ENCODE peak calls at places on chromosomes 16 and 17, in six cellular contexts. T is tibial artery, R is fibroblast of the aortic adventitia, G is pancreas, U is thoracic aorta, Q is AG09309. P is an unnamed sample.

GRCh38 chr17:82679586-82680465 is 18.7 kb downstream of the RAB40B start:
- DNase-seq in T (no peak), R (no peak), G (peak), U (no peak), Q (no peak), P (no peak)

GRCh38 chr16:85746431-85747227 is 4.3 kb downstream of the C16orf74 start:
- DNase-seq in T (no peak), R (peak), G (no peak), U (no peak), Q (no peak), P (peak)

GRCh38 chr17:31060814-31061550 is 33.8 kb upstream of the NF1 start:
- DNase-seq in T (no peak), R (no peak), G (no peak), U (no peak), Q (no peak), P (no peak)

GRCh38 chr16:17266606-17267313 is 204.0 kb downstream of the XYLT1 start:
- DNase-seq in T (no peak), R (no peak), G (peak), U (no peak), Q (no peak), P (no peak)

GRCh38 chr17:56499799-56500388 is 93.6 kb upstream of the NOG start:
- DNase-seq in T (no peak), R (peak), G (no peak), U (no peak), Q (no peak), P (peak)

GRCh38 chr16:57191056-57191536 is 5.0 kb downstream of the RSPRY1 start:
- DNase-seq in T (no peak), R (no peak), G (no peak), U (no peak), Q (no peak), P (peak)

GRCh38 chr17:83191388-83192160 is 112.2 kb downstream of the METRNL start:
- DNase-seq in T (peak), R (no peak), G (no peak), U (no peak), Q (no peak), P (no peak)

GRCh38 chr16:48408688-48409087 is 23.5 kb upstream of the SIAH1 start:
- DNase-seq in T (peak), R (peak), G (no peak), U (no peak), Q (no peak), P (peak)

GRCh38 chr16:82639666-82640336 is 13.0 kb downstream of the CDH13 start:
- DNase-seq in T (no peak), R (peak), G (peak), U (no peak), Q (no peak), P (peak)

GRCh38 chr17:49741692-49742076 is 22.2 kb downstream of the FAM117A start:
- DNase-seq in T (no peak), R (no peak), G (no peak), U (no peak), Q (no peak), P (no peak)

GRCh38 chr17:44375196-44376017 is 11.8 kb upstream of the FAM171A2 start:
- DNase-seq in T (no peak), R (no peak), G (no peak), U (no peak), Q (no peak), P (no peak)

GRCh38 chr16:87826798-87827587 is 42.3 kb downstream of the SLC7A5 start:
- DNase-seq in T (no peak), R (no peak), G (no peak), U (no peak), Q (no peak), P (no peak)

GRCh38 chr16:11744075-11744470 is 1.4 kb upstream of the TXNDC11 start:
- DNase-seq in T (no peak), R (no peak), G (no peak), U (no peak), Q (no peak), P (no peak)

GRCh38 chr16:19753815-19754643 is 36.0 kb downstream of the IQCK start:
- DNase-seq in T (no peak), R (peak), G (no peak), U (no peak), Q (peak), P (no peak)

GRCh38 chr17:1904273-1905052 is 74.7 kb downstream of the RPA1 start:
- DNase-seq in T (no peak), R (no peak), G (no peak), U (no peak), Q (no peak), P (no peak)

GRCh38 chr16:5207001-5207523 is 109.5 kb upstream of the EEF2KMT start:
- DNase-seq in T (no peak), R (no peak), G (no peak), U (no peak), Q (no peak), P (no peak)

GRCh38 chr16:69108069-69108904 is 2.8 kb downstream of the HAS3 start:
- DNase-seq in T (peak), R (no peak), G (peak), U (no peak), Q (no peak), P (no peak)

GRCh38 chr16:88662222-88662842 is 559 bp downstream of the MVD start:
- DNase-seq in T (no peak), R (no peak), G (peak), U (no peak), Q (no peak), P (no peak)

GRCh38 chr17:59621771-59622170 is 2.1 kb downstream of the CLTC start:
- DNase-seq in T (no peak), R (peak), G (no peak), U (no peak), Q (no peak), P (peak)

GRCh38 chr17:81527591-81528383 is at the start of gene FSCN2:
- DNase-seq in T (peak), R (no peak), G (no peak), U (no peak), Q (no peak), P (no peak)

GRCh38 chr17:50909765-50910661 is 43.9 kb upstream of the TOB1 start:
- DNase-seq in T (no peak), R (no peak), G (no peak), U (no peak), Q (no peak), P (no peak)

GRCh38 chr16:70594569-70594968 is 51.8 kb upstream of the IL34 start:
- DNase-seq in T (peak), R (peak), G (no peak), U (no peak), Q (no peak), P (no peak)

GRCh38 chr16:85716016-85716679 is 27.4 kb upstream of the GINS2 start:
- DNase-seq in T (no peak), R (no peak), G (no peak), U (no peak), Q (no peak), P (no peak)

GRCh38 chr16:46690281-46691178 is 1.1 kb downstream of the ORC6 start:
- DNase-seq in T (no peak), R (peak), G (no peak), U (no peak), Q (no peak), P (peak)

GRCh38 chr17:2392252-2393183 is 8.3 kb downstream of the MNT start:
- DNase-seq in T (peak), R (peak), G (peak), U (peak), Q (peak), P (peak)

GRCh38 chr17:68011199-68011665 is 15.0 kb upstream of the C17orf58 start:
- DNase-seq in T (no peak), R (no peak), G (peak), U (no peak), Q (no peak), P (no peak)
- H3K4me3 ChIP-seq in T (no peak), R (no peak), G (no peak), U (peak), Q (no peak), P (peak)

GRCh38 chr16:10136916-10137315 is 45.3 kb downstream of the GRIN2A start:
- DNase-seq in T (no peak), R (no peak), G (no peak), U (no peak), Q (no peak), P (no peak)
- TF ChIP-seq CTCF in T (no peak), R (no peak), G (no peak), U (no peak), Q (no peak), P (no peak)

DNA sequence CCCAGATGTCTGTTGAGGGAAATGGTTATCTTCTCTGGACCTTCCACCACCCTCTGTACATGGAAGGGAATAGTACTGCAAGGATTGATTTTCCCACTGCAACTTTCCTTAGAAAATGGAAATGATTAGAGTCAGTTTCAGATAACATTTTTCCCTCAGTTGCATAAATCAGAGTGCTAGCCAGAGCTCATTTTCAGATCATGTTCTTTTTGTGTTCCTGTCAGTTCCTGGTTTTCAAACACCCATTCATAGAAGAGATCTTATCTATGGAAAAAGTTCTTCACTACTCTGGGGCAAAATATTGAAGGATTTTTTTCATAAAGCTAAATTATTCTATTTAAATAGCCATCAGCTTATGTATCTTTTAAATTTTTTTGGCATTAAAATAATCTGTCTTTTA is 11.7 kb upstream of the COX10 start:
- DNase-seq in T (no peak), R (peak), G (no peak), U (no peak), Q (no peak), P (peak)
- H3K4me3 ChIP-seq in T (no peak), R (no peak), G (no peak), U (no peak), Q (no peak), P (no peak)

DNA sequence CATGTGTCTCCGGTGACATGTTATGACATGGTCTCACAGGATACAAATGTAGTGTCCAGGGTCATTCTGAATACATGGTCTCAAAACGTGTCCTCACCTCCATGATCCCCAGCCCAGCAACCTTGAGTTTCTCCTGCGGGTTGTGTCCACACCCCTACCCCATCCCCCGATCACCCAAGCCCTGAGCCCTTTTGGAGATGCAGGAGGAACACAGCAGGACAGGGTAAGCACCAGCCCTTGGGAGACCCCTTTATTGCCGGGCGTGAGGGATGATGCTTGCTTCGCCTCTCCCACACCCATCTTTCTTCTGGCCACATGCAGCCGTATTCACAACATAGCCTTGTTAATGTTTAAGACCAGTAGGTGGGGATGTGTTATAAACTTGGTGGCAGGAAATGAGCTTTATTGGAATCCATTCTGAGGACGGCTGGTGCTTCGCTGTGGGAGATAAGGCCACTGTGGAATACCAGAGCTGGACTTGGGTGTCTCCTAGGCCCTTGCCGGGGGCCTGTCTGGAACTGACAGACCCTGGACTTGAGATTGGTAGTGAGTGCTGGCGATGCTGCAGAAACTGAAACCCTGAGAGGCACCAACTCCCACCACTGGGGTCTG is 5.5 kb downstream of the TMEM132E start:
- DNase-seq in T (no peak), R (peak), G (no peak), U (no peak), Q (peak), P (peak)
- TF ChIP-seq CTCF in T (no peak), R (no peak), G (no peak), U (no peak), Q (no peak), P (peak)

GRCh38 chr17:8116779-8117178 is 1.5 kb downstream of the ALOXE3 start:
- DNase-seq in T (no peak), R (no peak), G (no peak), U (no peak), Q (no peak), P (no peak)

GRCh38 chr17:8119575-8120519 is 1.5 kb upstream of the ALOXE3 start:
- DNase-seq in T (peak), R (peak), G (peak), U (no peak), Q (peak), P (peak)

GRCh38 chr17:8117980-8118768 is at the start of gene ALOXE3:
- DNase-seq in T (no peak), R (peak), G (peak), U (no peak), Q (no peak), P (peak)

GRCh38 chr17:8118769-8119574 is 658 bp upstream of the ALOXE3 start:
- DNase-seq in T (peak), R (peak), G (peak), U (peak), Q (no peak), P (peak)

DNA sequence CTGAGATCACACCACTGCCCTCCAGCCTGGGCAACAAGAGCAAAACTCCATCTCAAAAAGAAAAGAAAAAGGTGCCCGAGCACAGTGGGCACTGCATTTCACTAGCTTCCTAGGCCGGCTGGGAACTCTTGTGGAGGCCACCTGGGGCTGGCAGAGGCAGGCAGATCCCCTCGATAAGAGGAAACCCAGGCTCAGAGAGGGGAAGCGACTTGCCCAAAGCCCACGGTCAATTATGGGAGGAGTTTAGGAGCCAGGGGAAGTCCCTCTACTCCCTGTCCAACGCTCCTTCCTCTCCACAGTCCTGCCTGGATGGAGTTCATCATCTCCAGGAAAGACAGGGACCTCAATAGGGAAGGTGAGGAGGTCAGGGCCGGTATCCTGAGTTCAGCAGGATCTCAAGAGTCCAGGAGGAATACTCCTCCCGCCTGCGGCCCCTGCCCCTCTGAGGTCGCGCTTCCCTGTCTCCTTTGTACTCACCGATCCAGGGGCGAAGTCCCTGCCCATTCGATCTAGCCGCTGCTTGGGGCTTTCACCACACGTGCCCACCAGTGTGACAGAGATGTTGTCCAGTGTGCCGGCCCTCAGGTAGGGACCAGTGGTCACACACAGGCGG is 841 bp downstream of the ALOXE3 start:
- DNase-seq in T (no peak), R (no peak), G (no peak), U (no peak), Q (no peak), P (no peak)
- H3K4me3 ChIP-seq in T (peak), R (peak), G (no peak), U (peak), Q (peak), P (peak)

GRCh38 chr17:79950711-79951110 is 85.0 kb downstream of the TBC1D16 start:
- DNase-seq in T (peak), R (no peak), G (peak), U (no peak), Q (no peak), P (no peak)
- TF ChIP-seq CTCF in T (no peak), R (no peak), G (no peak), U (no peak), Q (no peak), P (no peak)

DNA sequence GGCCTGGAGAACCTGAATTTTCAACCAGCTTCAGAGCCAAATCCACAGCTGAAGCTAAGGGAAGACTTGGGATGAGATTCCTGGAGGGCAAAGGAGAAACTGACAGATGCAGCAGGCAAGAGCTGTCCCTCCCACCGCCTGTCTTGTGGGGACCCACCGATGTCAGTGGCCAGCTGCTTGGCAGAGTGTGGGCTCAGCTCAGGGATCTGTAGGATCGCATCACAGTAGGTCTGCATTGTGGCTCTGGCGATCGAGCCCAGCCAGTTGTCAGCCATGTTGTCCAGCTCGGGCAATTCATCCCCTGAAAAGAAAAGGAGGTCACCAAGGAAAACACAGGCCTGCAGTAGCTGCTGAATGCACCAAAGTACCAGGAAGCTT is 60.8 kb downstream of the COG7 start:
- DNase-seq in T (no peak), R (no peak), G (no peak), U (no peak), Q (no peak), P (no peak)
- H3K4me3 ChIP-seq in T (no peak), R (no peak), G (no peak), U (no peak), Q (no peak), P (no peak)

GRCh38 chr17:73340093-73340596 is 28.3 kb upstream of the CDC42EP4 start:
- DNase-seq in T (peak), R (peak), G (no peak), U (no peak), Q (peak), P (peak)
- TF ChIP-seq CTCF in T (peak), R (peak), G (no peak), U (peak), Q (peak), P (peak)

GRCh38 chr16:28189237-28189636 is 22.5 kb downstream of the XPO6 start:
- DNase-seq in T (no peak), R (no peak), G (no peak), U (no peak), Q (no peak), P (no peak)

GRCh38 chr16:28188085-28188916 is 23.5 kb downstream of the XPO6 start:
- DNase-seq in T (no peak), R (no peak), G (no peak), U (no peak), Q (no peak), P (peak)

GRCh38 chr16:28184625-28185024 is 27.1 kb downstream of the XPO6 start:
- DNase-seq in T (no peak), R (no peak), G (no peak), U (no peak), Q (no peak), P (no peak)

GRCh38 chr16:28186752-28187151 is 25.0 kb downstream of the XPO6 start:
- DNase-seq in T (no peak), R (no peak), G (no peak), U (no peak), Q (no peak), P (peak)

GRCh38 chr16:28187595-28188004 is 24.2 kb downstream of the XPO6 start:
- DNase-seq in T (no peak), R (no peak), G (no peak), U (no peak), Q (no peak), P (no peak)
- H3K4me3 ChIP-seq in T (no peak), R (no peak), G (no peak), U (no peak), Q (no peak), P (no peak)